ENCODE peak calls at places on chromosomes 5 and 9, in five cellular contexts. T is K562, E is HepG2, J is H1, O is Panc1. F is an unnamed sample.
A peak's percentile ranks its signal among the peaks of the same experiment; 100 is the strongest.

GRCh38 chr9:110016340-110016739 is 191.6 kb downstream of the C9orf152 start:
- DNase-seq in T (no peak), E (peak; percentile 18), J (no peak), O (no peak), F (peak; percentile 63)

GRCh38 chr5:135441919-135442318 is 5.2 kb downstream of the DCANP1 start:
- DNase-seq in T (no peak), E (no peak), J (no peak), O (no peak), F (no peak)

GRCh38 chr5:41087461-41087860 is 16.3 kb upstream of the MROH2B start:
- DNase-seq in T (no peak), E (no peak), J (no peak), O (no peak), F (no peak)

GRCh38 chr5:96433066-96433447 is at the start of gene PCSK1:
- DNase-seq in T (no peak), E (no peak), J (no peak), O (no peak), F (no peak)

GRCh38 chr5:123089572-123089970 is 530 bp downstream of the PRDM6 start:
- DNase-seq in T (no peak), E (peak; percentile 12), J (no peak), O (no peak), F (no peak)

GRCh38 chr9:115540091-115540490 is 422.1 kb upstream of the TNC start:
- DNase-seq in T (no peak), E (no peak), J (no peak), O (no peak), F (no peak)

GRCh38 chr9:127961166-127961490 is 19.7 kb downstream of the EEIG1 start:
- DNase-seq in T (no peak), E (no peak), J (no peak), O (no peak), F (no peak)

GRCh38 chr5:90655423-90655822 is 96.8 kb downstream of the ADGRV1 start:
- DNase-seq in T (no peak), E (no peak), J (no peak), O (no peak), F (no peak)

GRCh38 chr9:109453210-109453842 is 44.8 kb downstream of the PTPN3 start:
- DNase-seq in T (no peak), E (no peak), J (no peak), O (no peak), F (no peak)

GRCh38 chr5:127580731-127581130 is 63.3 kb downstream of the PRRC1 start:
- DNase-seq in T (no peak), E (no peak), J (no peak), O (no peak), F (no peak)

GRCh38 chr5:171596391-171596878 is 177.0 kb downstream of the FGF18 start:
- DNase-seq in T (no peak), E (no peak), J (peak; percentile 43), O (no peak), F (no peak)

GRCh38 chr5:139745800-139746690 is 49.6 kb upstream of the PSD2 start:
- DNase-seq in T (peak; percentile 94), E (peak; percentile 85), J (peak; percentile 75), O (no peak), F (peak; percentile 72)

GRCh38 chr9:127942152-127943010 is 4.7 kb upstream of the DPM2 start:
- DNase-seq in T (peak; percentile 69), E (peak; percentile 43), J (no peak), O (no peak), F (no peak)

GRCh38 chr5:138065102-138065501 is 18.7 kb upstream of the WNT8A start:
- DNase-seq in T (peak; percentile 33), E (no peak), J (peak; percentile 23), O (no peak), F (no peak)

GRCh38 chr9:32430720-32431119 is 46.3 kb downstream of the ACO1 start:
- DNase-seq in T (no peak), E (no peak), J (no peak), O (no peak), F (no peak)

GRCh38 chr5:124457101-124457500 is 289.3 kb downstream of the ZNF608 start:
- DNase-seq in T (no peak), E (no peak), J (no peak), O (no peak), F (no peak)

GRCh38 chr5:124806026-124806856 is 59.8 kb upstream of the ZNF608 start:
- DNase-seq in T (peak; percentile 62), E (peak; percentile 73), J (peak; percentile 10), O (no peak), F (no peak)

GRCh38 chr5:157294692-157295091 is 28.8 kb downstream of the CYFIP2 start:
- DNase-seq in T (no peak), E (no peak), J (no peak), O (no peak), F (no peak)

GRCh38 chr9:117825609-117826347 is 121.6 kb downstream of the TLR4 start:
- DNase-seq in T (no peak), E (no peak), J (no peak), O (no peak), F (no peak)

GRCh38 chr5:97046270-97046982 is 96.0 kb downstream of the LIX1 start:
- DNase-seq in T (no peak), E (no peak), J (no peak), O (no peak), F (no peak)

GRCh38 chr5:12672141-12672540 is 767.9 kb upstream of the CTNND2 start:
- DNase-seq in T (no peak), E (no peak), J (no peak), O (no peak), F (no peak)

GRCh38 chr5:31231171-31231570 is 37.7 kb downstream of the CDH6 start:
- DNase-seq in T (no peak), E (no peak), J (no peak), O (no peak), F (no peak)

GRCh38 chr9:136742640-136743391 is at the start of gene LCN10:
- DNase-seq in T (no peak), E (peak; percentile 49), J (no peak), O (no peak), F (no peak)

GRCh38 chr9:128150594-128151342 is 1.5 kb downstream of the LCN2 start:
- DNase-seq in T (peak; percentile 94), E (peak; percentile 47), J (no peak), O (no peak), F (peak; percentile 10)

GRCh38 chr5:178529080-178529479 is 61.1 kb downstream of the COL23A1 start:
- DNase-seq in T (no peak), E (no peak), J (no peak), O (no peak), F (no peak)

GRCh38 chr9:112174965-112175795 is at the start of gene SUSD1:
- DNase-seq in T (peak; percentile 91), E (peak; percentile 31), J (no peak), O (no peak), F (no peak)

GRCh38 chr5:9766581-9766980 is 136.4 kb upstream of the TAS2R1 start:
- DNase-seq in T (no peak), E (no peak), J (no peak), O (no peak), F (no peak)

GRCh38 chr5:9775339-9775738 is 145.2 kb upstream of the TAS2R1 start:
- DNase-seq in T (no peak), E (no peak), J (no peak), O (no peak), F (no peak)

GRCh38 chr5:9774472-9775079 is 144.4 kb upstream of the TAS2R1 start:
- DNase-seq in T (no peak), E (peak; percentile 3), J (no peak), O (no peak), F (no peak)

GRCh38 chr5:9776525-9776924 is 146.4 kb upstream of the TAS2R1 start:
- DNase-seq in T (no peak), E (no peak), J (no peak), O (no peak), F (no peak)

DNA sequence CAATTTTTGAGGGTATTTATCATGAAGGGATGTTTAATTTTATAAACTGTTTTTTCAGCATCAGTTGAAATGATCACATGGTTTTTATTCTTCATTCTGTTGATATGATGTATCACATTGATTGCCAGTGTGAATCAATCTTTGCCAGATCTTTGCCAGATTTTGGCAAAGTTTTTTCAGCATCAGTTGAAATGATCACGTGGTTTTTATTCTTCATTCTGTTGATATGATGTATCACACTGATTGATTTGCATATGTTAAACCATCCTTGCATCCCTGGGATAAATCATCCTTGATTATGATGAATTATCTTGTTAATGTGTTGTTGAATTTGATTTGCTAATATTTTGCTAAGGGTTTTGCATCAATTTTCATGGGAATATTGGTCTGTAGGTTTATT is 140.9 kb upstream of the TAS2R1 start:
- DNase-seq in T (no peak), E (no peak), J (no peak), O (no peak), F (no peak)
- TF ChIP-seq SIN3A in T (no peak), E (no peak), J (no peak), O (no peak), F (no peak)

GRCh38 chr9:17219261-17219660 is 84.4 kb downstream of the CNTLN start:
- DNase-seq in T (no peak), E (no peak), J (no peak), O (no peak), F (no peak)
- TF ChIP-seq SIN3A in T (no peak), E (no peak), J (no peak), O (no peak), F (no peak)

GRCh38 chr9:91750343-91750742 is 199.7 kb downstream of the ROR2 start:
- DNase-seq in T (no peak), E (no peak), J (no peak), O (no peak), F (no peak)
- TF ChIP-seq SIN3A in T (no peak), E (no peak), J (no peak), O (no peak), F (no peak)

DNA sequence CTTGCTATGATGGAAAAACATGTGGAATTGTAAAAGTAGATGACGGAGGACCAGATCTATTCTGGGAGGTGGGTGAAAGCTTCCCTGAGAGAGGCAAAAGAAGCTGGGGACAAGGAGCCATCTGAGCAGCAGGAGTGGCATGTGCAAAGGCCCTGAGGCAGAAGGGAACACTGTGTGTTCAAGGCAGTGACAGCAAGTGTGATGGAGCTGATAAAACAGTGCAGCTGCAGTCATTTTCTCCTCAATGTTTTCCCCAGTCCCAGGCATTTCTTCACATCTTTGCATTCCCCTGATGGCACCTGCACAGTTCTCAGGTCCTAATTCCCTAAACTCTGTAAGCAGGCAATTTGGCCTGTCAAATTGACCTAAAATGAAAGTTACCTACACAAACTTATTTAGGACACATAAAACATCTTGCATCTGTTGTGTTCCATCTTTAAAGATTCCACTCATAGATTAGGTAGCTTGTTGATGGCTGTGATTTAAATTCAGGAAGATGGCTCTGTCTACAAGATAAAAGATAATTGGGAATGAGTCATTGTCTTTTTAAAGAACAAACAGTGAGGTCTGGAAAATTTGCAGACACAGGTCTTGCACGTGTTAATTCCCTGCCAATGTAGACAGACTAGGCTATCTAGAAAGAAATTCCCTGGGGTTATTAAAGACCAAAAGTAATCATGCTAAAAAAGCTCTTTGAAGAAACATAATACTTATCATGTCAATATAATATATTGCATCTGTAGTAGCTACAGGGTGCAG is 289.6 kb upstream of the SGCD start:
- DNase-seq in T (no peak), E (no peak), J (no peak), O (no peak), F (no peak)
- TF ChIP-seq SIN3A in T (no peak), E (no peak), J (no peak), O (no peak), F (no peak)

F was measured in HCT116.